ENCODE peak calls at places on chromosomes 2 and 18, in nine cellular contexts. One of them, this sample, is unnamed.

GRCh38 chr2:209473930-209474419 is 50.1 kb downstream of the MAP2 start:
- DNase-seq in HT1080: peak
- DNase-seq in lung: peak
- DNase-seq in NCI-H345: peak
- DNase-seq in activated CD4-positive, alpha-beta T cell treated with anti-CD3 and anti-CD28 coated beads, Interleukin-2, amount 50 U/mL, for 48 hours: no peak
- DNase-seq in epithelial cell of esophagus: peak
- DNase-seq in NCI-H774: no peak
- DNase-seq in stimulated activated naive B cell treated with anti-CD40 and anti-IgM and Interleukin-4, amounts not matched to agents 10 μg/mL and 1 μg/mL and 100 μg/mL, for 72 hours: no peak
- DNase-seq in NCI-H526 treated with DMSO at 0.1 percent for 48 hours: no peak
- DNase-seq in this sample: peak

GRCh38 chr2:64829522-64829921 is 159.7 kb upstream of the SLC1A4 start:
- DNase-seq in HT1080: no peak
- DNase-seq in lung: no peak
- DNase-seq in NCI-H345: no peak
- DNase-seq in activated CD4-positive, alpha-beta T cell treated with anti-CD3 and anti-CD28 coated beads, Interleukin-2, amount 50 U/mL, for 48 hours: no peak
- DNase-seq in epithelial cell of esophagus: no peak
- DNase-seq in NCI-H774: no peak
- DNase-seq in stimulated activated naive B cell treated with anti-CD40 and anti-IgM and Interleukin-4, amounts not matched to agents 10 μg/mL and 1 μg/mL and 100 μg/mL, for 72 hours: no peak
- DNase-seq in NCI-H526 treated with DMSO at 0.1 percent for 48 hours: no peak
- DNase-seq in this sample: no peak

GRCh38 chr2:150545931-150546330 is 58.5 kb upstream of the RND3 start:
- DNase-seq in HT1080: no peak
- DNase-seq in lung: no peak
- DNase-seq in NCI-H345: no peak
- DNase-seq in activated CD4-positive, alpha-beta T cell treated with anti-CD3 and anti-CD28 coated beads, Interleukin-2, amount 50 U/mL, for 48 hours: no peak
- DNase-seq in epithelial cell of esophagus: no peak
- DNase-seq in NCI-H774: no peak
- DNase-seq in stimulated activated naive B cell treated with anti-CD40 and anti-IgM and Interleukin-4, amounts not matched to agents 10 μg/mL and 1 μg/mL and 100 μg/mL, for 72 hours: no peak
- DNase-seq in NCI-H526 treated with DMSO at 0.1 percent for 48 hours: no peak
- DNase-seq in this sample: no peak

GRCh38 chr2:121199281-121200010 is 85.6 kb downstream of the TFCP2L1 start:
- DNase-seq in HT1080: no peak
- DNase-seq in lung: no peak
- DNase-seq in NCI-H345: no peak
- DNase-seq in activated CD4-positive, alpha-beta T cell treated with anti-CD3 and anti-CD28 coated beads, Interleukin-2, amount 50 U/mL, for 48 hours: no peak
- DNase-seq in epithelial cell of esophagus: no peak
- DNase-seq in NCI-H774: no peak
- DNase-seq in stimulated activated naive B cell treated with anti-CD40 and anti-IgM and Interleukin-4, amounts not matched to agents 10 μg/mL and 1 μg/mL and 100 μg/mL, for 72 hours: no peak
- DNase-seq in NCI-H526 treated with DMSO at 0.1 percent for 48 hours: no peak
- DNase-seq in this sample: no peak

GRCh38 chr2:11155326-11156059 is at the start of gene SLC66A3:
- DNase-seq in HT1080: peak
- DNase-seq in lung: no peak
- DNase-seq in NCI-H345: no peak
- DNase-seq in activated CD4-positive, alpha-beta T cell treated with anti-CD3 and anti-CD28 coated beads, Interleukin-2, amount 50 U/mL, for 48 hours: no peak
- DNase-seq in epithelial cell of esophagus: peak
- DNase-seq in NCI-H774: peak
- DNase-seq in stimulated activated naive B cell treated with anti-CD40 and anti-IgM and Interleukin-4, amounts not matched to agents 10 μg/mL and 1 μg/mL and 100 μg/mL, for 72 hours: peak
- DNase-seq in NCI-H526 treated with DMSO at 0.1 percent for 48 hours: peak
- DNase-seq in this sample: peak

GRCh38 chr18:4987452-4988405 is 209.3 kb downstream of the AKAIN1 start:
- DNase-seq in HT1080: no peak
- DNase-seq in lung: no peak
- DNase-seq in NCI-H345: peak
- DNase-seq in activated CD4-positive, alpha-beta T cell treated with anti-CD3 and anti-CD28 coated beads, Interleukin-2, amount 50 U/mL, for 48 hours: no peak
- DNase-seq in epithelial cell of esophagus: no peak
- DNase-seq in NCI-H774: no peak
- DNase-seq in stimulated activated naive B cell treated with anti-CD40 and anti-IgM and Interleukin-4, amounts not matched to agents 10 μg/mL and 1 μg/mL and 100 μg/mL, for 72 hours: no peak
- DNase-seq in NCI-H526 treated with DMSO at 0.1 percent for 48 hours: no peak
- DNase-seq in this sample: no peak

GRCh38 chr2:141524777-141525176 is 606.0 kb downstream of the LRP1B start:
- DNase-seq in HT1080: no peak
- DNase-seq in lung: no peak
- DNase-seq in NCI-H345: no peak
- DNase-seq in activated CD4-positive, alpha-beta T cell treated with anti-CD3 and anti-CD28 coated beads, Interleukin-2, amount 50 U/mL, for 48 hours: no peak
- DNase-seq in epithelial cell of esophagus: no peak
- DNase-seq in NCI-H774: no peak
- DNase-seq in stimulated activated naive B cell treated with anti-CD40 and anti-IgM and Interleukin-4, amounts not matched to agents 10 μg/mL and 1 μg/mL and 100 μg/mL, for 72 hours: no peak
- DNase-seq in NCI-H526 treated with DMSO at 0.1 percent for 48 hours: no peak
- DNase-seq in this sample: no peak

GRCh38 chr2:162963156-162963555 is 124.6 kb upstream of the KCNH7 start:
- DNase-seq in HT1080: no peak
- DNase-seq in lung: no peak
- DNase-seq in NCI-H345: no peak
- DNase-seq in activated CD4-positive, alpha-beta T cell treated with anti-CD3 and anti-CD28 coated beads, Interleukin-2, amount 50 U/mL, for 48 hours: no peak
- DNase-seq in epithelial cell of esophagus: no peak
- DNase-seq in NCI-H774: no peak
- DNase-seq in stimulated activated naive B cell treated with anti-CD40 and anti-IgM and Interleukin-4, amounts not matched to agents 10 μg/mL and 1 μg/mL and 100 μg/mL, for 72 hours: no peak
- DNase-seq in NCI-H526 treated with DMSO at 0.1 percent for 48 hours: no peak
- DNase-seq in this sample: no peak

GRCh38 chr2:209638346-209638745 is 133.3 kb upstream of the UNC80 start:
- DNase-seq in HT1080: peak
- DNase-seq in lung: no peak
- DNase-seq in NCI-H345: no peak
- DNase-seq in activated CD4-positive, alpha-beta T cell treated with anti-CD3 and anti-CD28 coated beads, Interleukin-2, amount 50 U/mL, for 48 hours: no peak
- DNase-seq in epithelial cell of esophagus: peak
- DNase-seq in NCI-H774: no peak
- DNase-seq in stimulated activated naive B cell treated with anti-CD40 and anti-IgM and Interleukin-4, amounts not matched to agents 10 μg/mL and 1 μg/mL and 100 μg/mL, for 72 hours: no peak
- DNase-seq in NCI-H526 treated with DMSO at 0.1 percent for 48 hours: no peak
- DNase-seq in this sample: no peak

GRCh38 chr2:68255736-68256450 is 3.6 kb upstream of the PPP3R1 start:
- DNase-seq in HT1080: peak
- DNase-seq in lung: no peak
- DNase-seq in NCI-H345: no peak
- DNase-seq in activated CD4-positive, alpha-beta T cell treated with anti-CD3 and anti-CD28 coated beads, Interleukin-2, amount 50 U/mL, for 48 hours: no peak
- DNase-seq in epithelial cell of esophagus: peak
- DNase-seq in NCI-H774: no peak
- DNase-seq in stimulated activated naive B cell treated with anti-CD40 and anti-IgM and Interleukin-4, amounts not matched to agents 10 μg/mL and 1 μg/mL and 100 μg/mL, for 72 hours: no peak
- DNase-seq in NCI-H526 treated with DMSO at 0.1 percent for 48 hours: no peak
- DNase-seq in this sample: no peak